ENCODE peak calls at places on chromosome 19, in nine cellular contexts. B is pancreas; O is glutamatergic neuron; N is brain microvascular endothelial cell; A is Caco-2; J is stimulated activated CD4-positive, alpha-beta T cell treated with anti-CD3 and anti-CD28 coated beads, Interleukin-4, amount 100 ng/mL, for 24 hours; Z is NCI-H1417; H is body of pancreas; T is EH. X is an unnamed sample.

GRCh38 chr19:23366437-23366836 is 28.8 kb downstream of the ZNF91 start:
- DNase-seq in Z (no peak), H (no peak), T (no peak), N (no peak), A (no peak), J (no peak), B (no peak), O (no peak), X (no peak)

GRCh38 chr19:51702754-51703654 is 9.9 kb downstream of the SPACA6 start:
- DNase-seq in H (peak), A (peak), B (peak), T (no peak), J (no peak), Z (no peak), O (no peak), N (no peak), X (no peak)

GRCh38 chr19:18881491-18881890 is 14.5 kb downstream of the CERS1 start:
- DNase-seq in B (no peak), J (no peak), A (no peak), N (no peak), O (no peak), H (no peak), T (no peak), Z (no peak), X (no peak)

GRCh38 chr19:41837981-41838708 is 6.3 kb downstream of the LYPD4 start:
- DNase-seq in B (no peak), Z (no peak), N (no peak), J (no peak), A (no peak), H (no peak), O (no peak), T (no peak), X (no peak)

GRCh38 chr19:40089462-40089861 is 1.3 kb downstream of the ZNF780A start:
- DNase-seq in T (peak), H (no peak), Z (no peak), A (no peak), O (no peak), B (no peak), N (peak), J (no peak), X (no peak)

GRCh38 chr19:8046569-8047165 is 5.9 kb upstream of the CCL25 start:
- DNase-seq in N (no peak), J (no peak), Z (no peak), A (no peak), O (no peak), H (no peak), T (no peak), B (no peak), X (no peak)

GRCh38 chr19:29211562-29212416 is 1.2 kb downstream of the UQCRFS1 start:
- DNase-seq in B (no peak), T (peak), O (no peak), J (peak), Z (no peak), A (peak), H (no peak), N (peak), X (no peak)

GRCh38 chr19:3818479-3818878 is 32.3 kb upstream of the MATK start:
- DNase-seq in T (peak), O (no peak), Z (no peak), J (peak), A (no peak), N (peak), H (no peak), B (no peak), X (no peak)

GRCh38 chr19:51784922-51785690 is 9.9 kb upstream of the FPR3 start:
- DNase-seq in T (peak), H (peak), O (no peak), N (peak), Z (no peak), A (no peak), J (peak), B (no peak), X (no peak)

GRCh38 chr19:40464059-40465024 is 1.2 kb downstream of the BLVRB start:
- DNase-seq in A (peak), T (peak), H (peak), B (peak), J (peak), N (peak), Z (peak), O (peak), X (peak)

GRCh38 chr19:42850981-42851717 is 28.4 kb downstream of the PSG1 start:
- DNase-seq in T (peak), J (no peak), H (peak), B (no peak), A (peak), N (peak), Z (no peak), O (no peak), X (no peak)

GRCh38 chr19:35355851-35356460 is 2.3 kb upstream of the FFAR3 start:
- DNase-seq in O (no peak), N (no peak), T (no peak), A (no peak), Z (no peak), J (no peak), B (no peak), H (no peak), X (no peak)

GRCh38 chr19:46426506-46427162 is 2.1 kb downstream of the PNMA8C start:
- DNase-seq in Z (peak), B (peak), N (peak), O (peak), H (peak), J (peak), T (peak), A (peak), X (no peak)

GRCh38 chr19:18879579-18880373 is 16.2 kb downstream of the CERS1 start:
- DNase-seq in J (no peak), B (no peak), T (peak), H (no peak), A (peak), O (no peak), N (no peak), Z (peak), X (no peak)

GRCh38 chr19:44846455-44847143 is 502 bp downstream of the NECTIN2 start:
- DNase-seq in N (peak), T (peak), H (peak), O (peak), A (peak), J (no peak), Z (no peak), B (peak), X (no peak)

GRCh38 chr19:18098891-18099622 is 1.5 kb downstream of the MAST3 start:
- DNase-seq in T (peak), J (no peak), Z (no peak), O (no peak), B (peak), A (no peak), H (no peak), N (no peak), X (peak)

GRCh38 chr19:3976495-3977241 is 5.8 kb upstream of the DAPK3 start:
- DNase-seq in N (no peak), B (no peak), J (peak), T (no peak), H (peak), A (no peak), O (no peak), Z (no peak), X (no peak)

GRCh38 chr19:29779921-29780320 is 31.9 kb upstream of the CCNE1 start:
- DNase-seq in H (no peak), O (no peak), B (no peak), A (no peak), N (no peak), T (no peak), Z (no peak), J (no peak), X (no peak)

GRCh38 chr19:17766543-17767131 is 15.4 kb downstream of the FCHO1 start:
- DNase-seq in T (peak), O (peak), A (peak), N (peak), Z (peak), B (peak), J (no peak), H (peak), X (no peak)

GRCh38 chr19:52464798-52465470 is 11.6 kb downstream of the ZNF578 start:
- DNase-seq in H (no peak), O (no peak), N (no peak), T (no peak), Z (peak), B (no peak), A (peak), J (no peak), X (no peak)

GRCh38 chr19:10421240-10421948 is 1.1 kb downstream of the PDE4A start:
- DNase-seq in Z (no peak), N (no peak), A (no peak), J (no peak), H (no peak), O (no peak), B (no peak), T (no peak), X (no peak)

GRCh38 chr19:47243364-47243775 is 12.4 kb upstream of the BBC3 start:
- DNase-seq in B (no peak), O (no peak), Z (no peak), T (no peak), J (no peak), H (no peak), A (no peak), N (no peak), X (no peak)

GRCh38 chr19:18416778-18417249 is 2.4 kb upstream of the SSBP4 start:
- DNase-seq in N (peak), T (peak), A (peak), Z (peak), B (peak), H (peak), O (peak), J (peak), X (peak)

GRCh38 chr19:43735957-43736356 is 18.8 kb downstream of the SMG9 start:
- DNase-seq in B (no peak), T (peak), J (no peak), O (no peak), Z (no peak), N (peak), A (no peak), H (no peak), X (no peak)

GRCh38 chr19:42349378-42350107 is 24.1 kb downstream of the MEGF8 start:
- DNase-seq in H (no peak), T (no peak), O (no peak), J (no peak), B (no peak), A (no peak), Z (no peak), N (no peak), X (no peak)

GRCh38 chr19:13764821-13765394 is 586 bp downstream of the MRI1 start:
- DNase-seq in Z (no peak), T (peak), N (no peak), O (peak), J (peak), H (peak), B (peak), A (peak), X (peak)

GRCh38 chr19:15280915-15281683 is 48.9 kb upstream of the EPHX3 start:
- DNase-seq in N (peak), H (peak), B (peak), T (peak), J (no peak), O (peak), A (peak), Z (no peak), X (no peak)

GRCh38 chr19:4693078-4693350 is 22.9 kb upstream of the MYDGF start:
- DNase-seq in Z (no peak), B (no peak), A (no peak), O (no peak), T (no peak), H (no peak), J (no peak), N (no peak), X (no peak)

GRCh38 chr19:6236310-6237291 is 43.2 kb downstream of the MLLT1 start:
- DNase-seq in J (no peak), O (no peak), H (peak), B (peak), T (no peak), A (no peak), N (no peak), Z (no peak), X (no peak)

GRCh38 chr19:13850910-13851753 is 25.8 kb upstream of the NANOS3 start:
- DNase-seq in J (peak), T (peak), B (peak), A (peak), N (peak), H (peak), Z (no peak), O (no peak), X (no peak)

GRCh38 chr19:41959056-41960053 is at the start of gene RABAC1:
- DNase-seq in A (peak), N (peak), O (peak), B (peak), Z (peak), H (peak), J (peak), T (peak), X (peak)

X was measured in T-helper 2 cell.